ENCODE peak calls at places on chromosomes 6 and 20, in seven cellular contexts. One of them, this sample, is unnamed.

GRCh38 chr6:113315068-113315467 is 542.1 kb upstream of the MARCKS start:
- DNase-seq in prostate gland: no peak
- DNase-seq in mammary epithelial cell: no peak
- DNase-seq in astrocyte of the spinal cord: no peak
- DNase-seq in tibial nerve: no peak
- DNase-seq in PC-3: no peak
- DNase-seq in mucosa of descending colon: no peak
- DNase-seq in this sample: no peak

GRCh38 chr6:168364793-168365421 is 45.3 kb upstream of the DACT2 start:
- DNase-seq in prostate gland: no peak
- DNase-seq in mammary epithelial cell: no peak
- DNase-seq in astrocyte of the spinal cord: no peak
- DNase-seq in tibial nerve: no peak
- DNase-seq in PC-3: no peak
- DNase-seq in mucosa of descending colon: no peak
- DNase-seq in this sample: no peak

GRCh38 chr6:35970181-35970580 is 49.3 kb upstream of the SRPK1 start:
- DNase-seq in prostate gland: no peak
- DNase-seq in mammary epithelial cell: peak
- DNase-seq in astrocyte of the spinal cord: peak
- DNase-seq in tibial nerve: no peak
- DNase-seq in PC-3: peak
- DNase-seq in mucosa of descending colon: no peak
- DNase-seq in this sample: no peak

GRCh38 chr6:4107873-4108272 is 27.5 kb downstream of the ECI2 start:
- DNase-seq in prostate gland: no peak
- DNase-seq in mammary epithelial cell: no peak
- DNase-seq in astrocyte of the spinal cord: no peak
- DNase-seq in tibial nerve: no peak
- DNase-seq in PC-3: no peak
- DNase-seq in mucosa of descending colon: no peak
- DNase-seq in this sample: no peak

GRCh38 chr20:32457476-32457986 is 99.4 kb downstream of the ASXL1 start:
- DNase-seq in prostate gland: peak
- DNase-seq in mammary epithelial cell: peak
- DNase-seq in astrocyte of the spinal cord: peak
- DNase-seq in tibial nerve: no peak
- DNase-seq in PC-3: peak
- DNase-seq in mucosa of descending colon: peak
- DNase-seq in this sample: no peak

GRCh38 chr6:163285689-163286088 is 128.8 kb upstream of the QKI start:
- DNase-seq in prostate gland: no peak
- DNase-seq in mammary epithelial cell: no peak
- DNase-seq in astrocyte of the spinal cord: no peak
- DNase-seq in tibial nerve: no peak
- DNase-seq in PC-3: no peak
- DNase-seq in mucosa of descending colon: no peak
- DNase-seq in this sample: no peak

GRCh38 chr6:167827588-167828324 is 1.0 kb downstream of the AFDN start:
- DNase-seq in prostate gland: peak
- DNase-seq in mammary epithelial cell: peak
- DNase-seq in astrocyte of the spinal cord: peak
- DNase-seq in tibial nerve: peak
- DNase-seq in PC-3: peak
- DNase-seq in mucosa of descending colon: peak
- DNase-seq in this sample: no peak

GRCh38 chr6:147227770-147228320 is 23.6 kb downstream of the STXBP5 start:
- DNase-seq in prostate gland: no peak
- DNase-seq in mammary epithelial cell: no peak
- DNase-seq in astrocyte of the spinal cord: no peak
- DNase-seq in tibial nerve: no peak
- DNase-seq in PC-3: no peak
- DNase-seq in mucosa of descending colon: no peak
- DNase-seq in this sample: no peak

GRCh38 chr20:330233-331149 is 5.1 kb downstream of the SOX12 start:
- DNase-seq in prostate gland: peak
- DNase-seq in mammary epithelial cell: peak
- DNase-seq in astrocyte of the spinal cord: peak
- DNase-seq in tibial nerve: no peak
- DNase-seq in PC-3: peak
- DNase-seq in mucosa of descending colon: no peak
- DNase-seq in this sample: no peak

GRCh38 chr20:51711426-51711825 is 56.8 kb downstream of the ATP9A start:
- DNase-seq in prostate gland: no peak
- DNase-seq in mammary epithelial cell: no peak
- DNase-seq in astrocyte of the spinal cord: no peak
- DNase-seq in tibial nerve: no peak
- DNase-seq in PC-3: no peak
- DNase-seq in mucosa of descending colon: no peak
- DNase-seq in this sample: no peak

GRCh38 chr6:165231177-165231576 is 78.2 kb downstream of the C6orf118 start:
- DNase-seq in prostate gland: no peak
- DNase-seq in mammary epithelial cell: no peak
- DNase-seq in astrocyte of the spinal cord: no peak
- DNase-seq in tibial nerve: no peak
- DNase-seq in PC-3: no peak
- DNase-seq in mucosa of descending colon: no peak
- DNase-seq in this sample: no peak

GRCh38 chr6:17907467-17908229 is 79.8 kb downstream of the KIF13A start:
- DNase-seq in prostate gland: peak
- DNase-seq in mammary epithelial cell: peak
- DNase-seq in astrocyte of the spinal cord: peak
- DNase-seq in tibial nerve: peak
- DNase-seq in PC-3: peak
- DNase-seq in mucosa of descending colon: no peak
- DNase-seq in this sample: peak

GRCh38 chr6:1515280-1515679 is 94.4 kb upstream of the FOXC1 start:
- DNase-seq in prostate gland: no peak
- DNase-seq in mammary epithelial cell: no peak
- DNase-seq in astrocyte of the spinal cord: no peak
- DNase-seq in tibial nerve: no peak
- DNase-seq in PC-3: no peak
- DNase-seq in mucosa of descending colon: no peak
- DNase-seq in this sample: no peak

GRCh38 chr20:20554951-20555350 is 157.5 kb downstream of the RALGAPA2 start:
- DNase-seq in prostate gland: no peak
- DNase-seq in mammary epithelial cell: no peak
- DNase-seq in astrocyte of the spinal cord: no peak
- DNase-seq in tibial nerve: no peak
- DNase-seq in PC-3: no peak
- DNase-seq in mucosa of descending colon: no peak
- DNase-seq in this sample: no peak

GRCh38 chr6:3162565-3163247 is 5.4 kb upstream of the TUBB2A start:
- DNase-seq in prostate gland: peak
- DNase-seq in mammary epithelial cell: peak
- DNase-seq in astrocyte of the spinal cord: peak
- DNase-seq in tibial nerve: no peak
- DNase-seq in PC-3: peak
- DNase-seq in mucosa of descending colon: peak
- DNase-seq in this sample: no peak

GRCh38 chr20:16179919-16180318 is 393.3 kb downstream of the KIF16B start:
- DNase-seq in prostate gland: no peak
- DNase-seq in mammary epithelial cell: no peak
- DNase-seq in astrocyte of the spinal cord: no peak
- DNase-seq in tibial nerve: no peak
- DNase-seq in PC-3: no peak
- DNase-seq in mucosa of descending colon: no peak
- DNase-seq in this sample: no peak

GRCh38 chr6:6436946-6437345 is 116.5 kb upstream of the F13A1 start:
- DNase-seq in prostate gland: no peak
- DNase-seq in mammary epithelial cell: peak
- DNase-seq in astrocyte of the spinal cord: no peak
- DNase-seq in tibial nerve: no peak
- DNase-seq in PC-3: no peak
- DNase-seq in mucosa of descending colon: no peak
- DNase-seq in this sample: no peak

GRCh38 chr20:444862-445426 is 17.4 kb downstream of the TBC1D20 start:
- DNase-seq in prostate gland: no peak
- DNase-seq in mammary epithelial cell: no peak
- DNase-seq in astrocyte of the spinal cord: peak
- DNase-seq in tibial nerve: no peak
- DNase-seq in PC-3: peak
- DNase-seq in mucosa of descending colon: no peak
- DNase-seq in this sample: no peak

GRCh38 chr6:113879186-113880096 is 22.3 kb downstream of the MARCKS start:
- DNase-seq in prostate gland: peak
- DNase-seq in mammary epithelial cell: peak
- DNase-seq in astrocyte of the spinal cord: peak
- DNase-seq in tibial nerve: peak
- DNase-seq in PC-3: peak
- DNase-seq in mucosa of descending colon: no peak
- DNase-seq in this sample: no peak

GRCh38 chr20:55160022-55160421 is 684.6 kb downstream of the DOK5 start:
- DNase-seq in prostate gland: no peak
- DNase-seq in mammary epithelial cell: peak
- DNase-seq in astrocyte of the spinal cord: peak
- DNase-seq in tibial nerve: no peak
- DNase-seq in PC-3: peak
- DNase-seq in mucosa of descending colon: no peak
- DNase-seq in this sample: no peak

GRCh38 chr6:141413196-141413595 is 719.5 kb upstream of the GJE1 start:
- DNase-seq in prostate gland: no peak
- DNase-seq in mammary epithelial cell: no peak
- DNase-seq in astrocyte of the spinal cord: no peak
- DNase-seq in tibial nerve: no peak
- DNase-seq in PC-3: no peak
- DNase-seq in mucosa of descending colon: no peak
- DNase-seq in this sample: no peak

DNA sequence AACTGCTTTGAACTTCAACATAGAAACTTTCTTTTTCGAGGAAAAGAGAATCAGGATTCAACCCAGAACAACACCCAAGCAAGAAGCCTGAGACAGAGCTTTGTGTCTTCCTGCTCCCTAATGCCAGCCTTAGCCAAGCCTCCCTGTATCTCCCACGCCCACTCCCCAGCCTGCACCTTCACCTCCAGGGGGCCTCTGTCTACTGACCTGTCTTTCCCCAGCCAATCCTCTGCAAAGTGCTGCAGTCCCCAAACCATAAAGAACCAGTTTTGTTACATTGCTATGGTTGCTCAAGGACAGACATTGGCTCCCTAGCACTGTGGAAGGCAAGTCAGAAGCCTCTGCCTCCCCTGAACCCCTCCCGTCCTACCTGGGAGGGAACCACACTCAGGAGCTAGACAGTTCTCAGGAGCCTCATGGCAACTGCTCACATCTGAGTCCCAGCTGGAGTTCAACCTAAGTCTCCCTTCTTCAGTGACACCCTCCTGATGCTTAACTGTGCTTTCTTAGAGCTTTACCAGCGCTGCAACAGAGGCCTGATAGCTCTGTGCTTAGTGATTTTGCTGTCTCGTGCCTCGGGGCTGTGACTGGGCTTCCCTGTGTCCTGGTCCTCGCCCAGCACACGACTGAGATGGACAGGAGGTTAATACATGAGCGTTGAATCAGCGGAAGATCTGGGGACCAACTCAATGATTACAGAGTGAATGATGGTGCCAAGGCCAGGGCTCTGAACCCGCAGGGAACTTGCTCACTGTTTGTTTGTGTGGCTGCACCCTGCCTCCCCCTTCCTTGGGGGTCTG is 101.5 kb upstream of the DUSP22 start:
- DNase-seq in prostate gland: no peak
- DNase-seq in mammary epithelial cell: no peak
- DNase-seq in astrocyte of the spinal cord: no peak
- DNase-seq in tibial nerve: no peak
- DNase-seq in PC-3: peak
- DNase-seq in mucosa of descending colon: no peak
- DNase-seq in this sample: no peak
- TF ChIP-seq CTCF in prostate gland: no peak
- TF ChIP-seq CTCF in mammary epithelial cell: no peak
- TF ChIP-seq CTCF in astrocyte of the spinal cord: peak
- TF ChIP-seq CTCF in tibial nerve: no peak
- TF ChIP-seq CTCF in PC-3: peak
- TF ChIP-seq CTCF in mucosa of descending colon: no peak
- TF ChIP-seq CTCF in this sample: no peak

DNA sequence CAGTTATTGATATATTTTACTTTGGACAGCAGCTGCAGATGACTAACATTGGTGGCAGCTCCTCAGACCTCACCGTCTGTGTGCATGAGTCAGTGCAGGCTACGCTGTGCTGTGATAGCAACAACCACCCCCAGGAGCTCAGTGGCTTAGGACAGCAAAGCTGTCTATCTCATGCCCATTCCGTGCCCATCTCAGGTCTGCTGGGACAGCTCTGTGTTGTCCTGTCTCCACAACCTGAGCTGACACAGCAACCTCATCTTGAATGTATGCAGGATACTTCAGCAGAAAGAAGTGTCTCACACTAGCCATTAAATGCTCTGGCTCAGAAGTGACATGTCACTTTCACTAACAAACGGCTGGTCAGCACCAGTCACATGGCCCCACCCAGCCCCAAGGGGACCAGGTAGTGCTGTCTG is 47.7 kb downstream of the BANF2 start:
- DNase-seq in prostate gland: no peak
- DNase-seq in mammary epithelial cell: peak
- DNase-seq in astrocyte of the spinal cord: peak
- DNase-seq in tibial nerve: no peak
- DNase-seq in PC-3: peak
- DNase-seq in mucosa of descending colon: no peak
- DNase-seq in this sample: peak
- H3K4me3 ChIP-seq in prostate gland: no peak
- H3K4me3 ChIP-seq in mammary epithelial cell: no peak
- H3K4me3 ChIP-seq in astrocyte of the spinal cord: no peak
- H3K4me3 ChIP-seq in tibial nerve: no peak
- H3K4me3 ChIP-seq in PC-3: peak
- H3K4me3 ChIP-seq in mucosa of descending colon: no peak
- H3K4me3 ChIP-seq in this sample: peak

GRCh38 chr6:54737247-54737646 is 109.3 kb upstream of the FAM83B start:
- DNase-seq in prostate gland: no peak
- DNase-seq in mammary epithelial cell: no peak
- DNase-seq in astrocyte of the spinal cord: no peak
- DNase-seq in tibial nerve: no peak
- DNase-seq in PC-3: no peak
- DNase-seq in mucosa of descending colon: no peak
- DNase-seq in this sample: no peak
- TF ChIP-seq CTCF in prostate gland: no peak
- TF ChIP-seq CTCF in mammary epithelial cell: peak
- TF ChIP-seq CTCF in astrocyte of the spinal cord: peak
- TF ChIP-seq CTCF in tibial nerve: no peak
- TF ChIP-seq CTCF in PC-3: peak
- TF ChIP-seq CTCF in mucosa of descending colon: no peak
- TF ChIP-seq CTCF in this sample: peak

GRCh38 chr6:116277124-116277523 is 2.6 kb downstream of the TSPYL1 start:
- DNase-seq in prostate gland: no peak
- DNase-seq in mammary epithelial cell: no peak
- DNase-seq in astrocyte of the spinal cord: no peak
- DNase-seq in tibial nerve: no peak
- DNase-seq in PC-3: no peak
- DNase-seq in mucosa of descending colon: no peak
- DNase-seq in this sample: no peak
- H3K4me3 ChIP-seq in prostate gland: peak
- H3K4me3 ChIP-seq in mammary epithelial cell: peak
- H3K4me3 ChIP-seq in astrocyte of the spinal cord: peak
- H3K4me3 ChIP-seq in tibial nerve: peak
- H3K4me3 ChIP-seq in PC-3: peak
- H3K4me3 ChIP-seq in mucosa of descending colon: no peak
- H3K4me3 ChIP-seq in this sample: peak